ENCODE peak calls at places on chromosomes 13 and 19, in five cellular contexts. W is GM13976, P is AG04450, B is fibroblast of lung, Z is fibroblast of mammary gland. H is an unnamed sample.

GRCh38 chr13:99970761-99971575 is 599 bp downstream of the ZIC5 start:
- DNase-seq in W (no peak), P (no peak), B (no peak), Z (no peak), H (no peak)

GRCh38 chr13:91904597-91904996 is 506.2 kb downstream of the GPC5 start:
- DNase-seq in W (no peak), P (no peak), B (no peak), Z (no peak), H (no peak)

GRCh38 chr19:29812881-29813275 is 1.1 kb downstream of the CCNE1 start:
- DNase-seq in W (no peak), P (no peak), B (no peak), Z (no peak), H (no peak)

GRCh38 chr13:51822106-51822840 is 18.3 kb upstream of the DHRS12 start:
- DNase-seq in W (no peak), P (no peak), B (no peak), Z (no peak), H (no peak)

GRCh38 chr13:27861165-27861564 is 58.6 kb upstream of the PDX1 start:
- DNase-seq in W (no peak), P (no peak), B (no peak), Z (no peak), H (no peak)

GRCh38 chr13:40920826-40921225 is 98.3 kb downstream of the ELF1 start:
- DNase-seq in W (no peak), P (peak; percentile 8), B (peak; percentile 55), Z (peak; percentile 58), H (no peak)

GRCh38 chr19:41914906-41915247 is 13.4 kb downstream of the ERFL start:
- DNase-seq in W (no peak), P (no peak), B (no peak), Z (no peak), H (no peak)

GRCh38 chr19:45568732-45569131 is 15.9 kb downstream of the OPA3 start:
- DNase-seq in W (no peak), P (no peak), B (peak; percentile 79), Z (peak; percentile 98), H (no peak)

GRCh38 chr13:98129059-98129741 is 13.7 kb upstream of the FARP1 start:
- DNase-seq in W (no peak), P (no peak), B (peak; percentile 55), Z (peak; percentile 84), H (no peak)

GRCh38 chr19:14370169-14370998 is 10.9 kb upstream of the ADGRE5 start:
- DNase-seq in W (peak; percentile 42), P (no peak), B (no peak), Z (no peak), H (no peak)

GRCh38 chr13:99980201-99981114 is 1.1 kb upstream of the ZIC2 start:
- DNase-seq in W (peak; percentile 84), P (no peak), B (peak; percentile 69), Z (peak; percentile 51), H (no peak)

GRCh38 chr19:35533822-35534521 is 716 bp downstream of the GAPDHS start:
- DNase-seq in W (peak; percentile 63), P (no peak), B (peak; percentile 26), Z (peak; percentile 41), H (no peak)

GRCh38 chr19:4279530-4280422 is 710 bp downstream of the SHD start:
- DNase-seq in W (no peak), P (no peak), B (no peak), Z (no peak), H (no peak)

GRCh38 chr19:35712529-35712909 is 5.3 kb upstream of the KMT2B start:
- DNase-seq in W (no peak), P (no peak), B (no peak), Z (no peak), H (no peak)

GRCh38 chr19:40707615-40708014 is 9.1 kb downstream of the COQ8B start:
- DNase-seq in W (no peak), P (no peak), B (no peak), Z (no peak), H (no peak)

GRCh38 chr13:98459171-98459681 is 117.7 kb downstream of the STK24 start:
- DNase-seq in W (no peak), P (no peak), B (no peak), Z (no peak), H (no peak)

GRCh38 chr13:42544246-42544915 is 29.6 kb upstream of the TNFSF11 start:
- DNase-seq in W (no peak), P (no peak), B (peak; percentile 19), Z (peak; percentile 88), H (no peak)

GRCh38 chr19:41324921-41325639 is 15.1 kb downstream of the CCDC97 start:
- DNase-seq in W (no peak), P (no peak), B (peak; percentile 82), Z (peak; percentile 95), H (peak; percentile 51)

GRCh38 chr19:33290082-33290815 is 12.1 kb downstream of the CEBPA start:
- DNase-seq in W (no peak), P (no peak), B (no peak), Z (no peak), H (no peak)

GRCh38 chr13:66972659-66973058 is 257.5 kb downstream of the PCDH9 start:
- DNase-seq in W (no peak), P (no peak), B (peak; percentile 50), Z (no peak), H (no peak)

GRCh38 chr19:40736661-40737060 is 13.6 kb downstream of the ACTMAP start:
- DNase-seq in W (no peak), P (no peak), B (no peak), Z (no peak), H (no peak)

GRCh38 chr19:17020823-17021222 is 5.8 kb downstream of the CPAMD8 start:
- DNase-seq in W (no peak), P (no peak), B (no peak), Z (peak; percentile 19), H (no peak)

GRCh38 chr13:28750187-28751045 is 31.6 kb upstream of the SLC46A3 start:
- DNase-seq in W (no peak), P (no peak), B (no peak), Z (no peak), H (no peak)

GRCh38 chr19:19645233-19645870 is 1.9 kb upstream of the GMIP start:
- DNase-seq in W (no peak), P (no peak), B (no peak), Z (no peak), H (no peak)

GRCh38 chr19:19642506-19643157 is 825 bp downstream of the GMIP start:
- DNase-seq in W (peak; percentile 77), P (no peak), B (no peak), Z (no peak), H (no peak)

GRCh38 chr19:19647037-19647835 is 3.8 kb upstream of the GMIP start:
- DNase-seq in W (no peak), P (no peak), B (no peak), Z (no peak), H (no peak)

GRCh38 chr19:19644054-19644388 is 564 bp upstream of the GMIP start:
- DNase-seq in W (no peak), P (no peak), B (no peak), Z (no peak), H (no peak)

DNA sequence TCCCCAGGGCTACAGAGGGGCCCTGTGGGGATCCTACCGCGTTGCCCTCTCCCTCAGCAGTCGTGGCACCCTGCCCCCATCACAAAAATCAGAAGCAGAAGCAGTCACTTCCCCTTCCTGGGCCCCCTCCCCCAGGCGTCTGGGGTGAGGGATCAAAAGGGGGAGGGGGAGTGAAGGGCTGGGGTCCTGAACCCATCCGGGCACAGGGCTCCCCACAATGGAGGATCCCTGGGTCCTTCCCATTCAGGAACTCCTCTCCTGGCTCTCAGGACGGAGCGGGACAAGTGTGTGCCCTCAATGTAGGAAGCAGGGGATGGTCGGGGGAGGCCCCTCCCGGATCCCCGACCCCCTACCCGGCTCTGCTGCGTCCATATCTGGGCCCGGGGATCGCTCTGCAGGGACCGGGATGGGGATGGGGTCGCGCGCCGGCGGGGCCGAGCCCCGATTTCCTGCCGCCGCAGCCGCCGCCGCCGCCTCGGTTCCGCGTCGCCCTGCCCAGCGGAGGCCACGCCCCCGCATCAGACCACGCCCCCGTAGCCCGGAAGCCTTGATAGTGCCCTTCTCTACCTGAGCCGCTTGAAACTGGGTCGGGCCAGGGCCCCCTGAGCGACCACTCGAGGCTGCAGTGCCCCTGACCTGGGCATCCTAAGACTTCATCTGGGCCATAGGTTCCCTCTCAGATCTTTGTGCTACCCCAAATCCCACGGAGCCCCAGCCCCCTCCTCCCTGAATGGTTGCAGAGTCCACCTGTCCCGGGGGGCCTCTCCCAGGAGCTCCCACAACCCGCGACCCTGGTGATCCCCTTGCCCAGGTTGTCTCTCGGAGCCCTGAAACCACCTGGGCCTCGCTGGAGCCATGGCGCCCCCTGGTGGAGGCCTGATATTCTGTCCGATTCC is at the start of gene GMIP:
- DNase-seq in W (peak; percentile 97), P (no peak), B (peak; percentile 28), Z (peak; percentile 32), H (peak; percentile 66)
- TF ChIP-seq CTCF in W (peak; percentile 88), P (peak; percentile 88), B (peak; percentile 84), Z (peak; percentile 79), H (no peak)

GRCh38 chr13:77985866-77986636 is 67.4 kb upstream of the EDNRB start:
- DNase-seq in W (no peak), P (no peak), B (no peak), Z (no peak), H (no peak)

GRCh38 chr13:77979721-77980377 is 61.2 kb upstream of the EDNRB start:
- DNase-seq in W (no peak), P (no peak), B (peak; percentile 7), Z (no peak), H (no peak)

GRCh38 chr13:77981191-77981925 is 62.7 kb upstream of the EDNRB start:
- DNase-seq in W (no peak), P (no peak), B (peak; percentile 23), Z (peak; percentile 43), H (no peak)

GRCh38 chr13:77975358-77976042 is 56.9 kb upstream of the EDNRB start:
- DNase-seq in W (no peak), P (no peak), B (no peak), Z (no peak), H (no peak)

DNA sequence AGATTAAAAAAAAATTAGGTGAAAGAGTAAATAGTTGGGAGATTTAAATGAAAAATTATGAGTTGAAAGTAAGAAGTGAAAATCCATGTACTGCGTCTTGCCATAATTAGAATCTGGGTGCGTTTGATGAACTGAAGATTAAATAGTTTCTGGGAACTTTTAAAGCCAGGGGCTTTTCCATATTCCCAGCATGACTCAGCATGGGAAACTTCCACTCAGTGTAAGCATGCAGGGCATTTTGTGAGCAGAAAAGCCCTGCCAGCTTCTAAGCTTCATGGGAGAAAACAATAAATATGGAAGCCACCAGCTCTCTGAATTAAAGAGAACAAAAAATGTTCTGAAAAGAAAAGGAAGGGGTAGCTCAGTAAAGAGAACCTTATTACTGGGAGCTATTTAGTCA is 62.0 kb upstream of the EDNRB start:
- DNase-seq in W (no peak), P (peak; percentile 42), B (peak; percentile 80), Z (peak; percentile 81), H (no peak)
- TF ChIP-seq CTCF in W (no peak), P (no peak), B (no peak), Z (no peak), H (no peak)

DNA sequence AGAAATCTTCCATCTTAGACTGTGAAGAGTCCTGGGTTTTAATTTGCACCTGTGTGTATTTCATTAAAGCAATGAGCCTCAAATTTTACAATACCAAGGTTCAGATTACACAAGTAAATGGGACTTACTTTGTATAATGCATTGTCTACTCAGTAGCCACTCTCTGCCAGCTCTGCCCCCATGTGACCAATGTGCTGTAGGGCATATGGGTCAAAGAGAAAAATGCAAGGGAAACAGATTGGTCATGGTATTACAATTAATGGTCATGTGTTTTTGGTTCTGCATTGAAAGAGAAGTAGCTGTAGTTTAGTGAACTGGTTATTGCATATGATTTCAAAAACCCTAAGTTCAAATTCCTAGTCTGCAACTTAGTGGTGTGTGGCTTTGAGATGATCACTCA is 545.5 kb downstream of the SUCLA2 start:
- DNase-seq in W (no peak), P (no peak), B (no peak), Z (peak; percentile 52), H (no peak)
- TF ChIP-seq CTCF in W (no peak), P (peak; percentile 3), B (no peak), Z (peak; percentile 22), H (no peak)

GRCh38 chr13:84870190-84870589 is 929.0 kb downstream of the SLITRK6 start:
- DNase-seq in W (no peak), P (no peak), B (no peak), Z (peak; percentile 1), H (no peak)
- TF ChIP-seq CTCF in W (peak; percentile 12), P (peak; percentile 29), B (no peak), Z (peak; percentile 13), H (no peak)

H was measured in lower leg skin.